ENCODE peak calls at places on chromosome 21, in nine cellular contexts. V is pancreas; Z is brain microvascular endothelial cell; T is Kasumi-1; E is T follicular helper cell; F is activated naive CD4-positive, alpha-beta T cell; K is CD4-positive, alpha-beta T cell; D is sigmoid colon; Y is RPMI8226. O is an unnamed sample.

GRCh38 chr21:37367758-37368535 is 1.4 kb downstream of the DYRK1A start:
- DNase-seq in V (peak; percentile 79), Z (peak; percentile 13), T (peak; percentile 35), E (peak; percentile 9), F (no peak), K (no peak), D (peak; percentile 73), Y (peak; percentile 88), O (no peak)

GRCh38 chr21:44944596-44944995 is 4.8 kb downstream of the SLX9 start:
- DNase-seq in V (no peak), Z (no peak), T (no peak), E (no peak), F (no peak), K (no peak), D (peak; percentile 20), Y (no peak), O (no peak)

GRCh38 chr21:41032536-41032935 is 135.4 kb upstream of the BACE2 start:
- DNase-seq in V (no peak), Z (no peak), T (no peak), E (no peak), F (no peak), K (no peak), D (no peak), Y (no peak), O (no peak)

GRCh38 chr21:43278766-43279577 is 110.2 kb downstream of the CRYAA start:
- DNase-seq in V (peak; percentile 40), Z (no peak), T (no peak), E (no peak), F (no peak), K (no peak), D (no peak), Y (no peak), O (no peak)

GRCh38 chr21:28871388-28872015 is 121.2 kb downstream of the LTN1 start:
- DNase-seq in V (no peak), Z (peak; percentile 12), T (no peak), E (no peak), F (no peak), K (no peak), D (no peak), Y (no peak), O (no peak)

GRCh38 chr21:31293986-31294385 is 50.1 kb downstream of the TIAM1 start:
- DNase-seq in V (no peak), Z (peak; percentile 92), T (no peak), E (no peak), F (peak; percentile 4), K (no peak), D (no peak), Y (no peak), O (peak; percentile 34)

GRCh38 chr21:32807717-32808380 is 36.3 kb upstream of the PAXBP1 start:
- DNase-seq in V (no peak), Z (no peak), T (no peak), E (no peak), F (no peak), K (no peak), D (no peak), Y (no peak), O (no peak)

GRCh38 chr21:10511116-10511515 is 10.3 kb upstream of the TPTE start:
- DNase-seq in V (no peak), Z (no peak), T (no peak), E (no peak), F (no peak), K (no peak), D (no peak), Y (no peak), O (no peak)

GRCh38 chr21:29155118-29155932 is 24.9 kb downstream of the MAP3K7CL start:
- DNase-seq in V (no peak), Z (peak; percentile 84), T (no peak), E (no peak), F (no peak), K (no peak), D (peak; percentile 73), Y (no peak), O (no peak)

GRCh38 chr21:28614816-28615215 is 377.9 kb downstream of the LTN1 start:
- DNase-seq in V (no peak), Z (no peak), T (no peak), E (no peak), F (no peak), K (no peak), D (no peak), Y (no peak), O (no peak)

GRCh38 chr21:41926068-41926806 is 27.6 kb downstream of the C2CD2 start:
- DNase-seq in V (no peak), Z (peak; percentile 45), T (peak; percentile 68), E (no peak), F (no peak), K (peak; percentile 16), D (peak; percentile 57), Y (peak; percentile 75), O (peak; percentile 32)

GRCh38 chr21:23801292-23801691 is 1806.0 kb downstream of the MRPL39 start:
- DNase-seq in V (no peak), Z (no peak), T (no peak), E (no peak), F (no peak), K (no peak), D (no peak), Y (no peak), O (no peak)

GRCh38 chr21:42654179-42654912 is 925 bp downstream of the PDE9A start:
- DNase-seq in V (peak; percentile 46), Z (no peak), T (peak; percentile 13), E (no peak), F (no peak), K (no peak), D (no peak), Y (peak; percentile 33), O (peak; percentile 19)

GRCh38 chr21:46121286-46122221 is 23.6 kb downstream of the COL6A2 start:
- DNase-seq in V (peak; percentile 51), Z (no peak), T (no peak), E (no peak), F (no peak), K (no peak), D (peak; percentile 67), Y (no peak), O (no peak)

GRCh38 chr21:29647353-29647781 is 292.4 kb downstream of the GRIK1 start:
- DNase-seq in V (no peak), Z (peak; percentile 69), T (no peak), E (no peak), F (no peak), K (no peak), D (no peak), Y (no peak), O (peak; percentile 90)